ENCODE peak calls at places on chromosomes 16 and 17, in five cellular contexts. R is mesenchymal stem cell, G is MM.1S, Y is neuronal stem cell, Z is neural progenitor cell. B is an unnamed sample.

GRCh38 chr17:51135956-51136355 is 15.3 kb upstream of the SPAG9 start:
- DNase-seq in R (no peak), G (no peak), Y (no peak), Z (no peak), B (no peak)

GRCh38 chr16:17396762-17397498 is 73.8 kb downstream of the XYLT1 start:
- DNase-seq in R (no peak), G (no peak), Y (no peak), Z (no peak), B (no peak)

GRCh38 chr17:6712058-6712853 is 913 bp downstream of the SLC13A5 start:
- DNase-seq in R (no peak), G (no peak), Y (peak; percentile 36), Z (peak; percentile 73), B (no peak)

GRCh38 chr17:52106070-52106469 is 52.4 kb downstream of the CA10 start:
- DNase-seq in R (no peak), G (no peak), Y (no peak), Z (no peak), B (no peak)

GRCh38 chr16:48542020-48542473 is 67.9 kb downstream of the N4BP1 start:
- DNase-seq in R (peak; percentile 64), G (no peak), Y (no peak), Z (peak; percentile 47), B (no peak)

GRCh38 chr16:87297918-87298631 is 19.1 kb downstream of the C16orf95 start:
- DNase-seq in R (peak; percentile 43), G (no peak), Y (peak; percentile 63), Z (peak; percentile 85), B (no peak)

GRCh38 chr17:2062571-2063183 is 7.8 kb downstream of the HIC1 start:
- DNase-seq in R (peak; percentile 73), G (no peak), Y (no peak), Z (no peak), B (no peak)

GRCh38 chr16:51994597-51994996 is 552.3 kb downstream of the TOX3 start:
- DNase-seq in R (no peak), G (peak; percentile 9), Y (no peak), Z (no peak), B (no peak)

GRCh38 chr17:8155341-8156173 is 3.4 kb upstream of the PER1 start:
- DNase-seq in R (no peak), G (no peak), Y (no peak), Z (peak; percentile 59), B (no peak)

GRCh38 chr16:57762365-57763289 is 27.1 kb downstream of the KATNB1 start:
- DNase-seq in R (no peak), G (no peak), Y (no peak), Z (no peak), B (no peak)

GRCh38 chr17:29840884-29841283 is 89.1 kb downstream of the SSH2 start:
- DNase-seq in R (peak; percentile 50), G (no peak), Y (no peak), Z (no peak), B (no peak)

GRCh38 chr16:58500329-58501241 is 642 bp downstream of the NDRG4 start:
- DNase-seq in R (peak; percentile 39), G (no peak), Y (no peak), Z (peak; percentile 52), B (no peak)

GRCh38 chr16:83826146-83826913 is 18.6 kb downstream of the HSBP1 start:
- DNase-seq in R (peak; percentile 73), G (peak; percentile 45), Y (peak; percentile 80), Z (peak; percentile 86), B (no peak)

GRCh38 chr16:73212431-73212830 is 164.5 kb upstream of the ZFHX3 start:
- DNase-seq in R (no peak), G (no peak), Y (no peak), Z (no peak), B (no peak)

GRCh38 chr17:36463916-36464764 is 22.3 kb upstream of the ZNHIT3 start:
- DNase-seq in R (peak; percentile 83), G (peak; percentile 74), Y (peak; percentile 92), Z (peak; percentile 98), B (no peak)

GRCh38 chr17:50127661-50128361 is 2.1 kb downstream of the SAMD14 start:
- DNase-seq in R (peak; percentile 51), G (peak; percentile 53), Y (no peak), Z (no peak), B (no peak)

GRCh38 chr17:48612456-48612853 is 1.6 kb upstream of the HOXB7 start:
- DNase-seq in R (peak; percentile 74), G (no peak), Y (no peak), Z (no peak), B (no peak)

GRCh38 chr17:42177684-42178083 is 3.3 kb downstream of the KCNH4 start:
- DNase-seq in R (no peak), G (no peak), Y (no peak), Z (no peak), B (no peak)

GRCh38 chr17:15900871-15901270 is 44.1 kb upstream of the ADORA2B start:
- DNase-seq in R (no peak), G (no peak), Y (no peak), Z (no peak), B (peak; percentile 13)

GRCh38 chr17:4161560-4162221 is 18.7 kb downstream of the CYB5D2 start:
- DNase-seq in R (no peak), G (no peak), Y (no peak), Z (peak; percentile 52), B (no peak)

GRCh38 chr17:31834448-31834847 is 24.6 kb downstream of the COPRS start:
- DNase-seq in R (no peak), G (peak; percentile 79), Y (no peak), Z (no peak), B (peak; percentile 46)

GRCh38 chr16:9644258-9644657 is 538.0 kb downstream of the GRIN2A start:
- DNase-seq in R (no peak), G (no peak), Y (no peak), Z (no peak), B (no peak)

GRCh38 chr16:89017956-89018604 is 41.1 kb upstream of the CBFA2T3 start:
- DNase-seq in R (no peak), G (no peak), Y (no peak), Z (no peak), B (no peak)

GRCh38 chr16:58481931-58482330 is 18.0 kb upstream of the NDRG4 start:
- DNase-seq in R (no peak), G (no peak), Y (no peak), Z (no peak), B (no peak)

DNA sequence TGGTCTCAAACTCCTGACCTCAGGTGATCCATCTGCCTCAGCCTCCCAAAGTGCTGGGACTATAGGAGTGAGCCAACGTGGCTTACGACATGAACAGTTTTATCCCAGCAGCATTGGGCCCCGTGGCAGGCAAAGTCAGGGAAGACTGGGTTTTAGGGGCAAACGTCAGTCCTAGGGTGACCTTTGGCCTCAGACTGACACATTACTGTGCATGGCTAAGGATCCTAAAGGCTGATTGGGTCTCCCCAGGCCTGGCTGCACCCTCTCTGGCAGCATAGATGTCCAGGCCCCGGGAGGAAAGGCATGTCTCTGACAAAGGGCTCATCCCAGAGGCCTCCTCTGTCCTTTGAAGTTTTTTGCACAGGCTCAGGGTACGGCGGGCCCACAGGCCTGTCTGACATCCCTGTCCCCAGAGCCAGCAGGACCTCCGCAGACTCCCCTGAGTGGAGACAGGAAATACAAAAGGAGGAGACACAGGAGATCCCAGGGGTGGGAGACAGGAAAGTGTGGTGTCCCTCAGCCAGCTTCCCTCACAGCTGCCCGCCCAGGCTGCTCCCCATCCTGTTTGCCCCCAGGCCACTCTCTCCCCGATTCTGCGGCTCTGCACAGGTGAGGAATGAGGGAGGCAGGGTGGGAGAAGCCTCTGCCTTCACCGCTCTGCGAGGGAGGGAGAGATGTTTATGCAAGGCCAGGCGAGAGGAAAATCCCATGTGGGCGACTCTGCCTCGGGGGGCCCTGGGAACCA is 54.5 kb upstream of the MTSS2 start:
- DNase-seq in R (no peak), G (no peak), Y (no peak), Z (no peak), B (no peak)
- H3K9ac ChIP-seq in R (no peak overlapping the region), G (no peak overlapping the region), Y (peak overlapping the region; percentile 37), Z (no peak overlapping the region), B (no peak overlapping the region)

GRCh38 chr16:31529398-31530312 is 2.0 kb downstream of the AHSP start:
- DNase-seq in R (no peak), G (no peak), Y (no peak), Z (peak; percentile 49), B (no peak)
- H3K9ac ChIP-seq in R (no peak overlapping the region), G (no peak overlapping the region), Y (no peak overlapping the region), Z (no peak overlapping the region), B (no peak overlapping the region)

GRCh38 chr16:66427451-66427860 is 361 bp downstream of the BEAN1 start:
- DNase-seq in R (no peak), G (no peak), Y (no peak), Z (no peak), B (no peak)

GRCh38 chr16:66427871-66428681 is 981 bp downstream of the BEAN1 start:
- DNase-seq in R (peak; percentile 14), G (no peak), Y (no peak), Z (peak; percentile 58), B (no peak)

GRCh38 chr16:66427036-66427446 is at the start of gene BEAN1:
- DNase-seq in R (no peak), G (no peak), Y (no peak), Z (peak; percentile 81), B (no peak)

GRCh38 chr16:66425651-66426050 is 1.4 kb upstream of the BEAN1 start:
- DNase-seq in R (no peak), G (no peak), Y (no peak), Z (no peak), B (no peak)

GRCh38 chr16:66426112-66427035 is 721 bp upstream of the BEAN1 start:
- DNase-seq in R (no peak), G (no peak), Y (no peak), Z (peak; percentile 36), B (no peak)
- H3K9ac ChIP-seq in R (peak overlapping the region; percentile 27), G (no peak overlapping the region), Y (peak overlapping the region; percentile 90), Z (no peak overlapping the region), B (no peak overlapping the region)

GRCh38 chr16:4370570-4371480 is 823 bp upstream of the VASN start:
- DNase-seq in R (peak; percentile 99), G (no peak), Y (no peak), Z (no peak), B (no peak)

GRCh38 chr16:4370151-4370550 is 1.5 kb upstream of the VASN start:
- DNase-seq in R (no peak), G (no peak), Y (no peak), Z (no peak), B (no peak)

GRCh38 chr16:4372578-4373355 is 1.1 kb downstream of the VASN start:
- DNase-seq in R (peak; percentile 87), G (no peak), Y (no peak), Z (peak; percentile 47), B (no peak)

GRCh38 chr16:4372315-4372577 is 598 bp downstream of the VASN start:
- DNase-seq in R (no peak), G (no peak), Y (no peak), Z (no peak), B (no peak)

DNA sequence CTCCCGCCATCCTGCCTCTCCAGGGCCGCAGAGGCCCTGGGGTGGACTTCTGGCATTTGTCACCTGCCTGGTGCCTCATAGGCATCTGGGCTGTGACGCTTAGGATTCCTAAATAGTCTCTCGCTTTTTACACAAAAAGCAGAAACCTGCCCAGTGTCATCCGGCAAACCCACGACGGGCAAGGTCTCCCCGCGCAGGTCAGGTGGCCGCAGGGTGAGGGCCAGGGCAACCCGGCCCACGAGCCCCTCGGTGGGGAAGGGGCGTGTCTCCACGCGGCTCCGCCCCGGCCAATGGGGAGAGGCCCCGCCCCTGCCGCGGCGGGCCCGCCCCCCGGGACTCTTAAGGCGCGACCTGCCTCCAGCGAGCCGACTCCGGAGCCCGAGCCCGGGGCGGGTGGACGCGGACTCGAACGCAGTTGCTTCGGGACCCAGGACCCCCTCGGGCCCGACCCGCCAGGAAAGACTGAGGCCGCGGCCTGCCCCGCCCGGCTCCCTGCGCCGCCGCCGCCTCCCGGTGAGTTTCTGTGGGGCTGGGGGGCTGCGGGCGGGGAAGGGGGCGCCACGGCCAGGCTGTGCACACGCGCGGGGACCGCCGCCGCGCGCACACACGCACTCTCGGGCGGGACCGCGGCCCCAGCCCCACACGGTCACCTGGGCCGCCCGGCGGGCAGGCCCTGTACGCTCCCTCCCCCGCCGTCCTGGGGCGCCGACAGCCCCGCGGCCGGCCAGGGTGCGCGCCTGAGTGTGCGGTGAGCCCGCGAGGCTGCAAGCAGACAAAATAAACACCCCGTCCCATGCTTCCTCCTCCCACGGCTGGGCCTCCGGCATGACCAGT is at the start of gene VASN:
- DNase-seq in R (peak; percentile 88), G (no peak), Y (peak; percentile 73), Z (peak; percentile 90), B (no peak)
- H3K9ac ChIP-seq in R (peak within 1 kb of the TSS; percentile 97), G (no peak within 1 kb of the TSS), Y (peak within 1 kb of the TSS; percentile 91), Z (peak within 1 kb of the TSS; percentile 10), B (peak within 1 kb of the TSS; percentile 12)